ENCODE peak calls at places on chromosomes 13 and 19, in nine cellular contexts. One of them, this sample, is unnamed.
A peak's percentile ranks its signal among the peaks of the same experiment; 100 is the strongest.

GRCh38 chr13:71695662-71696061 is 171.3 kb downstream of the DACH1 start:
- DNase-seq in lower leg skin: no peak
- DNase-seq in prostate gland: no peak
- DNase-seq in fibroblast of lung: no peak
- DNase-seq in cardiac fibroblast: no peak
- DNase-seq in fibroblast of villous mesenchyme: no peak
- DNase-seq in heart right ventricle: no peak
- DNase-seq in tibial nerve: no peak
- DNase-seq in gastrocnemius medialis: no peak
- DNase-seq in this sample: no peak

GRCh38 chr19:47813304-47813994 is 8.3 kb upstream of the CRX start:
- DNase-seq in lower leg skin: peak; percentile 90
- DNase-seq in prostate gland: peak; percentile 16
- DNase-seq in fibroblast of lung: peak; percentile 41
- DNase-seq in cardiac fibroblast: peak; percentile 56
- DNase-seq in fibroblast of villous mesenchyme: peak; percentile 57
- DNase-seq in heart right ventricle: peak; percentile 65
- DNase-seq in tibial nerve: peak; percentile 69
- DNase-seq in gastrocnemius medialis: peak; percentile 17
- DNase-seq in this sample: peak; percentile 59

GRCh38 chr19:35066691-35067563 is 25.4 kb downstream of the HPN start:
- DNase-seq in lower leg skin: peak; percentile 97
- DNase-seq in prostate gland: peak; percentile 84
- DNase-seq in fibroblast of lung: peak; percentile 84
- DNase-seq in cardiac fibroblast: peak; percentile 86
- DNase-seq in fibroblast of villous mesenchyme: peak; percentile 77
- DNase-seq in heart right ventricle: peak; percentile 79
- DNase-seq in tibial nerve: peak; percentile 96
- DNase-seq in gastrocnemius medialis: peak; percentile 84
- DNase-seq in this sample: peak; percentile 95

GRCh38 chr13:22498006-22498405 is 682.8 kb upstream of the SGCG start:
- DNase-seq in lower leg skin: no peak
- DNase-seq in prostate gland: no peak
- DNase-seq in fibroblast of lung: no peak
- DNase-seq in cardiac fibroblast: no peak
- DNase-seq in fibroblast of villous mesenchyme: no peak
- DNase-seq in heart right ventricle: no peak
- DNase-seq in tibial nerve: no peak
- DNase-seq in gastrocnemius medialis: no peak
- DNase-seq in this sample: no peak

GRCh38 chr19:42067315-42067888 is 2.6 kb downstream of the GRIK5 start:
- DNase-seq in lower leg skin: no peak
- DNase-seq in prostate gland: no peak
- DNase-seq in fibroblast of lung: no peak
- DNase-seq in cardiac fibroblast: no peak
- DNase-seq in fibroblast of villous mesenchyme: no peak
- DNase-seq in heart right ventricle: no peak
- DNase-seq in tibial nerve: no peak
- DNase-seq in gastrocnemius medialis: no peak
- DNase-seq in this sample: no peak

GRCh38 chr19:10061717-10062310 is 24.3 kb upstream of the SHFL start:
- DNase-seq in lower leg skin: no peak
- DNase-seq in prostate gland: no peak
- DNase-seq in fibroblast of lung: no peak
- DNase-seq in cardiac fibroblast: no peak
- DNase-seq in fibroblast of villous mesenchyme: peak; percentile 7
- DNase-seq in heart right ventricle: no peak
- DNase-seq in tibial nerve: no peak
- DNase-seq in gastrocnemius medialis: no peak
- DNase-seq in this sample: no peak

GRCh38 chr19:58477871-58478270 is 1.7 kb downstream of the ZNF446 start:
- DNase-seq in lower leg skin: no peak
- DNase-seq in prostate gland: no peak
- DNase-seq in fibroblast of lung: no peak
- DNase-seq in cardiac fibroblast: no peak
- DNase-seq in fibroblast of villous mesenchyme: no peak
- DNase-seq in heart right ventricle: no peak
- DNase-seq in tibial nerve: no peak
- DNase-seq in gastrocnemius medialis: no peak
- DNase-seq in this sample: no peak

GRCh38 chr13:100443278-100443997 is 145.2 kb downstream of the GGACT start:
- DNase-seq in lower leg skin: no peak
- DNase-seq in prostate gland: no peak
- DNase-seq in fibroblast of lung: no peak
- DNase-seq in cardiac fibroblast: no peak
- DNase-seq in fibroblast of villous mesenchyme: no peak
- DNase-seq in heart right ventricle: no peak
- DNase-seq in tibial nerve: no peak
- DNase-seq in gastrocnemius medialis: no peak
- DNase-seq in this sample: no peak

GRCh38 chr19:55373993-55374757 is 2.5 kb upstream of the TMEM190 start:
- DNase-seq in lower leg skin: no peak
- DNase-seq in prostate gland: no peak
- DNase-seq in fibroblast of lung: peak; percentile 52
- DNase-seq in cardiac fibroblast: no peak
- DNase-seq in fibroblast of villous mesenchyme: peak; percentile 81
- DNase-seq in heart right ventricle: no peak
- DNase-seq in tibial nerve: no peak
- DNase-seq in gastrocnemius medialis: no peak
- DNase-seq in this sample: no peak

GRCh38 chr19:17598953-17599352 is 43.5 kb downstream of the COLGALT1 start:
- DNase-seq in lower leg skin: no peak
- DNase-seq in prostate gland: no peak
- DNase-seq in fibroblast of lung: no peak
- DNase-seq in cardiac fibroblast: no peak
- DNase-seq in fibroblast of villous mesenchyme: no peak
- DNase-seq in heart right ventricle: no peak
- DNase-seq in tibial nerve: no peak
- DNase-seq in gastrocnemius medialis: no peak
- DNase-seq in this sample: no peak

GRCh38 chr13:38223093-38223492 is 126.6 kb upstream of the UFM1 start:
- DNase-seq in lower leg skin: no peak
- DNase-seq in prostate gland: no peak
- DNase-seq in fibroblast of lung: peak; percentile 29
- DNase-seq in cardiac fibroblast: peak; percentile 64
- DNase-seq in fibroblast of villous mesenchyme: no peak
- DNase-seq in heart right ventricle: no peak
- DNase-seq in tibial nerve: no peak
- DNase-seq in gastrocnemius medialis: no peak
- DNase-seq in this sample: peak; percentile 73

GRCh38 chr13:75432811-75433244 is 49.1 kb downstream of the TBC1D4 start:
- DNase-seq in lower leg skin: no peak
- DNase-seq in prostate gland: no peak
- DNase-seq in fibroblast of lung: no peak
- DNase-seq in cardiac fibroblast: no peak
- DNase-seq in fibroblast of villous mesenchyme: no peak
- DNase-seq in heart right ventricle: no peak
- DNase-seq in tibial nerve: no peak
- DNase-seq in gastrocnemius medialis: no peak
- DNase-seq in this sample: no peak

GRCh38 chr19:50906217-50906616 is 5.0 kb downstream of the KLK4 start:
- DNase-seq in lower leg skin: no peak
- DNase-seq in prostate gland: peak; percentile 47
- DNase-seq in fibroblast of lung: peak; percentile 6
- DNase-seq in cardiac fibroblast: no peak
- DNase-seq in fibroblast of villous mesenchyme: no peak
- DNase-seq in heart right ventricle: no peak
- DNase-seq in tibial nerve: peak; percentile 21
- DNase-seq in gastrocnemius medialis: no peak
- DNase-seq in this sample: peak; percentile 24

GRCh38 chr19:52637718-52638585 is at the start of gene ZNF83:
- DNase-seq in lower leg skin: peak; percentile 99
- DNase-seq in prostate gland: peak; percentile 98
- DNase-seq in fibroblast of lung: peak; percentile 93
- DNase-seq in cardiac fibroblast: peak; percentile 96
- DNase-seq in fibroblast of villous mesenchyme: peak; percentile 96
- DNase-seq in heart right ventricle: peak; percentile 98
- DNase-seq in tibial nerve: peak; percentile 99
- DNase-seq in gastrocnemius medialis: peak; percentile 82
- DNase-seq in this sample: peak; percentile 95

GRCh38 chr19:1026189-1027019 is at the start of gene CNN2:
- DNase-seq in lower leg skin: peak; percentile 96
- DNase-seq in prostate gland: peak; percentile 82
- DNase-seq in fibroblast of lung: peak; percentile 77
- DNase-seq in cardiac fibroblast: peak; percentile 79
- DNase-seq in fibroblast of villous mesenchyme: peak; percentile 76
- DNase-seq in heart right ventricle: peak; percentile 78
- DNase-seq in tibial nerve: peak; percentile 71
- DNase-seq in gastrocnemius medialis: peak; percentile 54
- DNase-seq in this sample: peak; percentile 81

GRCh38 chr13:47110141-47110540 is 213.3 kb upstream of the HTR2A start:
- DNase-seq in lower leg skin: no peak
- DNase-seq in prostate gland: no peak
- DNase-seq in fibroblast of lung: no peak
- DNase-seq in cardiac fibroblast: no peak
- DNase-seq in fibroblast of villous mesenchyme: no peak
- DNase-seq in heart right ventricle: no peak
- DNase-seq in tibial nerve: no peak
- DNase-seq in gastrocnemius medialis: no peak
- DNase-seq in this sample: no peak

GRCh38 chr13:109816979-109817275 is 30.5 kb upstream of the IRS2 start:
- DNase-seq in lower leg skin: no peak
- DNase-seq in prostate gland: no peak
- DNase-seq in fibroblast of lung: peak; percentile 25
- DNase-seq in cardiac fibroblast: no peak
- DNase-seq in fibroblast of villous mesenchyme: no peak
- DNase-seq in heart right ventricle: no peak
- DNase-seq in tibial nerve: no peak
- DNase-seq in gastrocnemius medialis: no peak
- DNase-seq in this sample: peak; percentile 36

GRCh38 chr13:26011996-26012688 is 39.7 kb downstream of the SHISA2 start:
- DNase-seq in lower leg skin: peak; percentile 79
- DNase-seq in prostate gland: no peak
- DNase-seq in fibroblast of lung: no peak
- DNase-seq in cardiac fibroblast: no peak
- DNase-seq in fibroblast of villous mesenchyme: no peak
- DNase-seq in heart right ventricle: no peak
- DNase-seq in tibial nerve: no peak
- DNase-seq in gastrocnemius medialis: no peak
- DNase-seq in this sample: peak; percentile 56

GRCh38 chr13:113001251-113002140 is 32.5 kb downstream of the MCF2L start:
- DNase-seq in lower leg skin: no peak
- DNase-seq in prostate gland: peak; percentile 79
- DNase-seq in fibroblast of lung: peak; percentile 6
- DNase-seq in cardiac fibroblast: no peak
- DNase-seq in fibroblast of villous mesenchyme: peak; percentile 3
- DNase-seq in heart right ventricle: no peak
- DNase-seq in tibial nerve: no peak
- DNase-seq in gastrocnemius medialis: no peak
- DNase-seq in this sample: peak; percentile 10

GRCh38 chr13:40665061-40665753 is 1.2 kb downstream of the FOXO1 start:
- DNase-seq in lower leg skin: peak; percentile 89
- DNase-seq in prostate gland: peak; percentile 30
- DNase-seq in fibroblast of lung: no peak
- DNase-seq in cardiac fibroblast: peak; percentile 39
- DNase-seq in fibroblast of villous mesenchyme: peak; percentile 19
- DNase-seq in heart right ventricle: peak; percentile 39
- DNase-seq in tibial nerve: no peak
- DNase-seq in gastrocnemius medialis: peak; percentile 39
- DNase-seq in this sample: no peak

GRCh38 chr13:68927387-68928026 is 1180.1 kb upstream of the ATXN8OS start:
- DNase-seq in lower leg skin: no peak
- DNase-seq in prostate gland: no peak
- DNase-seq in fibroblast of lung: peak; percentile 0
- DNase-seq in cardiac fibroblast: no peak
- DNase-seq in fibroblast of villous mesenchyme: no peak
- DNase-seq in heart right ventricle: no peak
- DNase-seq in tibial nerve: no peak
- DNase-seq in gastrocnemius medialis: no peak
- DNase-seq in this sample: peak; percentile 11
- TF ChIP-seq CTCF in lower leg skin: no peak
- TF ChIP-seq CTCF in prostate gland: no peak
- TF ChIP-seq CTCF in fibroblast of lung: no peak
- TF ChIP-seq CTCF in cardiac fibroblast: no peak
- TF ChIP-seq CTCF in fibroblast of villous mesenchyme: no peak
- TF ChIP-seq CTCF in heart right ventricle: no peak
- TF ChIP-seq CTCF in tibial nerve: no peak
- TF ChIP-seq CTCF in gastrocnemius medialis: no peak
- TF ChIP-seq CTCF in this sample: peak; percentile 36

GRCh38 chr19:5048091-5048726 is 79.3 kb downstream of the KDM4B start:
- DNase-seq in lower leg skin: peak; percentile 97
- DNase-seq in prostate gland: peak; percentile 79
- DNase-seq in fibroblast of lung: peak; percentile 72
- DNase-seq in cardiac fibroblast: peak; percentile 74
- DNase-seq in fibroblast of villous mesenchyme: peak; percentile 77
- DNase-seq in heart right ventricle: peak; percentile 68
- DNase-seq in tibial nerve: peak; percentile 72
- DNase-seq in gastrocnemius medialis: peak; percentile 76
- DNase-seq in this sample: peak; percentile 82
- H3K4me3 ChIP-seq in lower leg skin: no peak overlapping the region
- H3K4me3 ChIP-seq in prostate gland: no peak overlapping the region
- H3K4me3 ChIP-seq in fibroblast of lung: no peak overlapping the region
- H3K4me3 ChIP-seq in cardiac fibroblast: no peak overlapping the region
- H3K4me3 ChIP-seq in fibroblast of villous mesenchyme: no peak overlapping the region
- H3K4me3 ChIP-seq in heart right ventricle: no peak overlapping the region
- H3K4me3 ChIP-seq in tibial nerve: peak overlapping the region; percentile 14
- H3K4me3 ChIP-seq in gastrocnemius medialis: no peak overlapping the region
- H3K4me3 ChIP-seq in this sample: no peak overlapping the region

DNA sequence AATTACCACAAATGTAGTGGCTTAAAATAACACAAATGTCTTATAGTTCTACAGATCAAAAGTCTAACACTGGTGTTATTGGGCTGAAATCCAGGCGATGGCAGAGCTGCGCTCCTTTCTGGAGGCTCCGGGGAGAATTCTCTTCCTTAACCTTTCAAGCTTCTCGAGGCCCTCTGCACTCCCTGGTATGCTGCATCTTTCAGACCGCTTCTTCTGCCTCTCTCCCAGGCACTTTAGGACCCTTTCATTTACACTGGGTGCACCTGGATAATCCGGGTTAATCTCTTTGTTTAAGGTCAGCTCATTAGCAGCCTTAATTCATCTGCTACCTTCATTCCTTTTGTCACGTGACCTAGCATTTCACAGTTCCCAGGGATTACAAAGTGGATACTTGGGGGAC is 211.3 kb upstream of the RFC3 start:
- DNase-seq in lower leg skin: no peak
- DNase-seq in prostate gland: no peak
- DNase-seq in fibroblast of lung: peak; percentile 20
- DNase-seq in cardiac fibroblast: peak; percentile 16
- DNase-seq in fibroblast of villous mesenchyme: peak; percentile 36
- DNase-seq in heart right ventricle: no peak
- DNase-seq in tibial nerve: no peak
- DNase-seq in gastrocnemius medialis: no peak
- DNase-seq in this sample: peak; percentile 60
- TF ChIP-seq CTCF in lower leg skin: no peak
- TF ChIP-seq CTCF in prostate gland: no peak
- TF ChIP-seq CTCF in fibroblast of lung: no peak
- TF ChIP-seq CTCF in cardiac fibroblast: no peak
- TF ChIP-seq CTCF in fibroblast of villous mesenchyme: peak; percentile 30
- TF ChIP-seq CTCF in heart right ventricle: peak; percentile 34
- TF ChIP-seq CTCF in tibial nerve: no peak
- TF ChIP-seq CTCF in gastrocnemius medialis: no peak
- TF ChIP-seq CTCF in this sample: peak; percentile 51

DNA sequence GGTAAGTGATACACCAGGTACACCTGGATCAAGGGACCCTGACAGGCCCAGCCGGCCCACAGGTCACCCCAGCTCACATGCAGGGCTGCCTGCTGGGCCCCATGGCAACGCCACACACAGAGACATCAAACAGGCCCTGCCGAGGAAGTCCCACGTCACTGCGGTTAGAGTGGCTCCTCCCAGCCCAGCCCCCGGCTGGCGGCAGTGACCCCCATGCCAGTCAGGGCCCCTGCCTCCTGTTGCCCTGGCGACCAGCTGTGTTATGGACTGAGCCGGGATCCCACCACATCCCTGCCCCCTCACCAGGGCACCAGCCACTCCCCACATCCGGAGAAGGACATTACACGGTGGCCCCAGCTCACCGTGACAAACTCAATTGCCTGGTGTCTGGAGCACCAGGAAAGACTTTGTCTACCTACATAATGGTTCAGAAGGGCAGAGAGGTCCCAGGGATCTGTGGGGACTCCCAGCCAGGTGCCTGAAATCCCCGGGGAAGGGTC is 30.4 kb upstream of the NANOS3 start:
- DNase-seq in lower leg skin: peak; percentile 97
- DNase-seq in prostate gland: peak; percentile 75
- DNase-seq in fibroblast of lung: peak; percentile 89
- DNase-seq in cardiac fibroblast: peak; percentile 89
- DNase-seq in fibroblast of villous mesenchyme: peak; percentile 97
- DNase-seq in heart right ventricle: peak; percentile 92
- DNase-seq in tibial nerve: peak; percentile 54
- DNase-seq in gastrocnemius medialis: peak; percentile 79
- DNase-seq in this sample: peak; percentile 94
- H3K4me3 ChIP-seq in lower leg skin: no peak overlapping the region
- H3K4me3 ChIP-seq in prostate gland: peak overlapping the region; percentile 51
- H3K4me3 ChIP-seq in fibroblast of lung: peak overlapping the region; percentile 7
- H3K4me3 ChIP-seq in cardiac fibroblast: peak overlapping the region; percentile 21
- H3K4me3 ChIP-seq in fibroblast of villous mesenchyme: peak overlapping the region; percentile 62
- H3K4me3 ChIP-seq in heart right ventricle: peak overlapping the region; percentile 58
- H3K4me3 ChIP-seq in tibial nerve: no peak overlapping the region
- H3K4me3 ChIP-seq in gastrocnemius medialis: peak overlapping the region; percentile 69
- H3K4me3 ChIP-seq in this sample: no peak overlapping the region

This sample was measured in choroid plexus epithelial cell.